ENCODE peak calls at places on chromosomes 13 and 19, in four cellular contexts. One of them, this sample, is unnamed.

GRCh38 chr13:99415851-99416331 is 85.4 kb upstream of the TM9SF2 start:
- DNase-seq in transverse colon: no peak
- DNase-seq in breast epithelium: no peak
- DNase-seq in right lobe of liver: peak
- DNase-seq in this sample: peak

GRCh38 chr19:34241513-34242337 is 12.6 kb upstream of the GARRE1 start:
- DNase-seq in transverse colon: peak
- DNase-seq in right lobe of liver: no peak
- DNase-seq in breast epithelium: no peak
- DNase-seq in this sample: peak

GRCh38 chr19:16325671-16326400 is 1.2 kb downstream of the KLF2 start:
- DNase-seq in transverse colon: peak
- DNase-seq in right lobe of liver: peak
- DNase-seq in breast epithelium: no peak
- DNase-seq in this sample: peak

GRCh38 chr13:48858122-48858521 is 117.6 kb upstream of the FNDC3A start:
- DNase-seq in breast epithelium: no peak
- DNase-seq in transverse colon: no peak
- DNase-seq in right lobe of liver: no peak
- DNase-seq in this sample: no peak

GRCh38 chr13:93248627-93249047 is 22.0 kb downstream of the GPC6 start:
- DNase-seq in right lobe of liver: peak
- DNase-seq in breast epithelium: no peak
- DNase-seq in transverse colon: no peak
- DNase-seq in this sample: no peak

GRCh38 chr19:57708641-57709354 is at the start of gene ZNF154:
- DNase-seq in transverse colon: peak
- DNase-seq in right lobe of liver: no peak
- DNase-seq in breast epithelium: peak
- DNase-seq in this sample: no peak

GRCh38 chr19:18291019-18291524 is 9.7 kb upstream of the JUND start:
- DNase-seq in right lobe of liver: peak
- DNase-seq in breast epithelium: no peak
- DNase-seq in transverse colon: no peak
- DNase-seq in this sample: no peak

GRCh38 chr19:15508035-15508710 is at the start of gene CYP4F22:
- DNase-seq in transverse colon: no peak
- DNase-seq in breast epithelium: no peak
- DNase-seq in right lobe of liver: no peak
- DNase-seq in this sample: no peak

GRCh38 chr13:54305377-54305776 is 1276.8 kb downstream of the OLFM4 start:
- DNase-seq in right lobe of liver: no peak
- DNase-seq in transverse colon: no peak
- DNase-seq in breast epithelium: no peak
- DNase-seq in this sample: no peak

GRCh38 chr19:58361900-58362271 is 665 bp downstream of the ZNF497 start:
- DNase-seq in breast epithelium: peak
- DNase-seq in right lobe of liver: peak
- DNase-seq in transverse colon: peak
- DNase-seq in this sample: no peak

GRCh38 chr13:71624641-71625040 is 242.4 kb downstream of the DACH1 start:
- DNase-seq in transverse colon: no peak
- DNase-seq in right lobe of liver: no peak
- DNase-seq in breast epithelium: no peak
- DNase-seq in this sample: no peak

GRCh38 chr19:18233224-18233825 is 7.1 kb upstream of the PDE4C start:
- DNase-seq in right lobe of liver: no peak
- DNase-seq in transverse colon: peak
- DNase-seq in breast epithelium: no peak
- DNase-seq in this sample: no peak

GRCh38 chr13:52169839-52170238 is 10.4 kb upstream of the NEK3 start:
- DNase-seq in right lobe of liver: no peak
- DNase-seq in transverse colon: no peak
- DNase-seq in breast epithelium: no peak
- DNase-seq in this sample: no peak

DNA sequence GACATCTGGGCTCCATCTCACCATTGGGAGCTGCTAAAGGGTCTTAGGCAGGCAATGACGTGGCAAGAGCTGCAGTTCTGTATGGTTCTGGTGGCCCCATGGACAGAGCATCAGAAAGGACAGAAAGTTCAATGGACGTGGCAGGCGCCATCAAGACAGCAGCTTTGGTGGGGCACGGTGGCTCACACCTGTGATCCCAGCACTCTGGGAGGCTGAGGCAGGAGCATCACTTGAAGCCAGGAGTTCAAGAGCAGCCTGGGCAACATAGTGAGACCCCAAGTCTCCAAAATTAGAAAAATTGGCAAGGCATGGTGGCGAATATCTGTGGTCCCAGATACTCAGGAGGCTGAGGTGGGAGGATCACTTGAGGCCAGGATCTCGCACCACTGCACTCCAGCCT is 9.5 kb downstream of the EVI5L start:
- DNase-seq in breast epithelium: no peak
- DNase-seq in transverse colon: no peak
- DNase-seq in right lobe of liver: no peak
- DNase-seq in this sample: no peak
- H3K27ac ChIP-seq in breast epithelium: no peak
- H3K27ac ChIP-seq in transverse colon: no peak
- H3K27ac ChIP-seq in right lobe of liver: no peak
- H3K27ac ChIP-seq in this sample: no peak

DNA sequence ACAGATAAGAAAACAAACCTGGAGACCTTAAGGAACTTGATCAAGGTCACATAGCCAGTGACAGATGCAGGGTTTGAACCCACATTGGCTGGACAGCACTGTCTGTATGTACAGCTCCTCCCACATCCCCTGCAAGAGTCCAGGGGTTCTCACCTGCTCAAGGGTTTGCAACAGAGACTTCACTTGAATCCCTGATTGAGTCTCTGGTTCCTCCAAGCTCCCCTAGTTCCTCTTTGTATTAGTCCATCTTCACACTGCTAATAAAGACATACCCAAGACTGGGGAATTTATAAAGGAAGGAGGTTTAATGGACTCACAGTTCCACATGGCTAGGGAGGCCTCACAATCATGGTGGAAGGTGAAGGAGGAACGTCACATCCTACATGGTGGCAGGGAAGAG is 72.8 kb upstream of the CLDN10 start:
- DNase-seq in breast epithelium: no peak
- DNase-seq in transverse colon: no peak
- DNase-seq in right lobe of liver: no peak
- DNase-seq in this sample: no peak
- H3K4me3 ChIP-seq in breast epithelium: no peak
- H3K4me3 ChIP-seq in transverse colon: no peak
- H3K4me3 ChIP-seq in right lobe of liver: no peak
- H3K4me3 ChIP-seq in this sample: no peak

DNA sequence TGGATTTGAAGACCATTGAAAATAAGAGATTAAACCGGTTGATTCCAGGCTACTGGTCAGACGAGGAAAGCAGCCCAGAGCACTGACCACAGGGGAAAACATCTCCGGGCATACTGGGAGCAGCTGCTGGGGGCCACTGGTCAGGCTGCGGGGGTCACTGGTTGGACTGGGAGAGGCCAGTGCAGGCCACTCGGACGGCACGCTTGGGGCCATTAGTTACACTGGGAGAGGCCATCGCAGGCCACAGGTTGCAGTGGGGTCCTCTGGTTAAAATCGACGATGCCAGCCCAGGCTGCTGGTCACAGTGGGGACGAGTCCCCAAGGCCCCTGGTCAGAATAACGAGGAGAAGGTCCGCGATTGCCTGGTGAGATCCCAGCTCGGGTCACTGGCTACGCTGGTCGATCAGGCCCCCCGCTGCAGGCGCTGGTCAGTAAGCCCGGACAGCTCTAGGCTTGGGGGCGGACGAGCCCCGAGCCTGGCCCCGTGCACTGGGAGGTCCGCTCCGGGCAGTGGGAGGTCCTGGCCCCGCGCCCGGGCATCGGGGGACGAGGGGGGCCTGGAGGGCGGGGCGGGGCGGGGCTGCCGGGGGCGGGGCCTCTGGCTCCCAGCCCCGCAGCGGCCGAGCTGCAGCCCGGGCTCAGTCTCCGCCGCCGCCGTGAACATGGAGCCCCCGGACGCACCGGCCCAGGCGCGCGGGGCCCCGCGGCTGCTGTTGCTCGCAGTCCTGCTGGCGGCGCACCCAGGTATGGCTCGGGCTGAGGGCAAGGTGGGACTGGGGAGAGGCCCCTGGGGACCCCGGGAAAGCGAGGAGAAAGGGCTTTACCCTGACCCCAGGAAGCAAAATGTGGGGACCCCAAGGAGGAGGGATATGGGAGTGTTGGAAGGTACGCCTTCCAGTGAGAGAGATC is at the start of gene BCAM:
- DNase-seq in breast epithelium: peak
- DNase-seq in right lobe of liver: peak
- DNase-seq in transverse colon: peak
- DNase-seq in this sample: peak
- TF ChIP-seq POLR2A in breast epithelium: no peak
- TF ChIP-seq POLR2A in right lobe of liver: peak
- TF ChIP-seq POLR2A in transverse colon: no peak
- TF ChIP-seq POLR2A in this sample: no peak

GRCh38 chr19:9952276-9952675 is 16.0 kb upstream of the OLFM2 start:
- DNase-seq in breast epithelium: no peak
- DNase-seq in right lobe of liver: no peak
- DNase-seq in transverse colon: no peak
- DNase-seq in this sample: no peak
- H3K27ac ChIP-seq in breast epithelium: no peak
- H3K27ac ChIP-seq in right lobe of liver: no peak
- H3K27ac ChIP-seq in transverse colon: no peak
- H3K27ac ChIP-seq in this sample: no peak

GRCh38 chr13:114065141-114065925 is 67.1 kb downstream of the RASA3 start:
- DNase-seq in transverse colon: peak
- DNase-seq in breast epithelium: peak
- DNase-seq in right lobe of liver: peak
- DNase-seq in this sample: peak
- H3K4me3 ChIP-seq in transverse colon: peak
- H3K4me3 ChIP-seq in breast epithelium: peak
- H3K4me3 ChIP-seq in right lobe of liver: peak
- H3K4me3 ChIP-seq in this sample: peak

GRCh38 chr13:90912247-90912646 is 435.2 kb upstream of the MIR17HG start:
- DNase-seq in breast epithelium: no peak
- DNase-seq in right lobe of liver: no peak
- DNase-seq in transverse colon: no peak
- DNase-seq in this sample: no peak
- TF ChIP-seq POLR2A in breast epithelium: no peak
- TF ChIP-seq POLR2A in right lobe of liver: no peak
- TF ChIP-seq POLR2A in transverse colon: no peak
- TF ChIP-seq POLR2A in this sample: no peak

GRCh38 chr13:41060723-41061074 is 610 bp upstream of the WBP4 start:
- DNase-seq in breast epithelium: peak
- DNase-seq in transverse colon: peak
- DNase-seq in right lobe of liver: no peak
- DNase-seq in this sample: peak

GRCh38 chr13:41061914-41062837 is 867 bp downstream of the WBP4 start:
- DNase-seq in transverse colon: no peak
- DNase-seq in right lobe of liver: no peak
- DNase-seq in breast epithelium: no peak
- DNase-seq in this sample: no peak

GRCh38 chr13:41065098-41065497 is 3.8 kb downstream of the WBP4 start:
- DNase-seq in right lobe of liver: no peak
- DNase-seq in breast epithelium: no peak
- DNase-seq in transverse colon: no peak
- DNase-seq in this sample: no peak

GRCh38 chr13:41061075-41061913 is at the start of gene WBP4:
- DNase-seq in transverse colon: peak
- DNase-seq in right lobe of liver: peak
- DNase-seq in breast epithelium: peak
- DNase-seq in this sample: peak

DNA sequence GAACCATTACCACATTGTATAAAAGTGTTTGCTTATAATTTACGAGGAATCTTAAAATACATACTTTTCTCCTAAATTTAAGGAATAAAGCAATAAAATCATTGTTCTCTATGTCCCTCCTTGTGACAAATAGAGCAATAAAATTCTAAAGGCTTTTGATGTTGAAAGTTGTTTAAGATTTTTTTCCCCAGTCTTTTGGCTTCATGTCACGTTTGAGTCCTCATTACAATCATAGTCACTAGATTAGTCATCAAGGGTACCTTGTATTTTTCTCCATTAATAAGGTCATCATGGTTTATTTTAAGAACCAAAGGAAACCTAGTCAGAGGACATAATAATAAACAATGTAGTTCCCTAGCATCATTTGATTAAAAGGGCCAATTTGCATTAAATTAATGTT is 3.2 kb downstream of the WBP4 start:
- DNase-seq in transverse colon: no peak
- DNase-seq in right lobe of liver: no peak
- DNase-seq in breast epithelium: no peak
- DNase-seq in this sample: no peak
- H3K27ac ChIP-seq in transverse colon: peak
- H3K27ac ChIP-seq in right lobe of liver: no peak
- H3K27ac ChIP-seq in breast epithelium: peak
- H3K27ac ChIP-seq in this sample: peak

GRCh38 chr19:46631481-46631880 is 4.5 kb downstream of the GNG8 start:
- DNase-seq in right lobe of liver: no peak
- DNase-seq in breast epithelium: peak
- DNase-seq in transverse colon: no peak
- DNase-seq in this sample: no peak
- H3K4me3 ChIP-seq in right lobe of liver: no peak
- H3K4me3 ChIP-seq in breast epithelium: no peak
- H3K4me3 ChIP-seq in transverse colon: no peak
- H3K4me3 ChIP-seq in this sample: no peak

GRCh38 chr13:20703785-20704458 is 423 bp downstream of the IL17D start:
- DNase-seq in right lobe of liver: peak
- DNase-seq in breast epithelium: peak
- DNase-seq in transverse colon: peak
- DNase-seq in this sample: no peak
- TF ChIP-seq POLR2A in right lobe of liver: peak
- TF ChIP-seq POLR2A in breast epithelium: no peak
- TF ChIP-seq POLR2A in transverse colon: no peak
- TF ChIP-seq POLR2A in this sample: no peak

DNA sequence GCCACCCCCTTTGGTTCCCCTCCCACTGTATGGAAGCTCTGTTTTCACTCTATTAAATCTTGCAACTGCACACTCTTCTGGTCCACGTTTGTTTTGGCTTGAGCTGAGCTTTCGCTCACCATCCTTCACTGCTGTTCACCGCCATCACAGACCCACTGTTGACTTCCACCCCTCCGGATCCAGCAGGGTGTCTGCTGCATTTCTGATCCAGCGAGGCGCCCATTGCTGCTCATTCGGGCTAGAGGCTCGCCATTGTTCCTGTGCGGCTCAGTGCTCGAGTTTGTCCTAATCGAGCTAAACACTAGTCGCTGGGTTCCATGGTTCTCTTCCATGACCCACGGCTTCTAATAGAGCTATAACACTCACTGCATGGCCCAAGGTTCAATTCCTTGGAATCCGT is 42.7 kb downstream of the ACTN4 start:
- DNase-seq in right lobe of liver: no peak
- DNase-seq in breast epithelium: no peak
- DNase-seq in transverse colon: no peak
- DNase-seq in this sample: no peak
- H3K27ac ChIP-seq in right lobe of liver: peak
- H3K27ac ChIP-seq in breast epithelium: peak
- H3K27ac ChIP-seq in transverse colon: peak
- H3K27ac ChIP-seq in this sample: peak